ENCODE peak calls at places on chromosome 19, in six cellular contexts. B, F, E, A, M and W are unnamed samples.

GRCh38 chr19:35087393-35087792 is 28.2 kb upstream of the FXYD3 start:
- DNase-seq in B (no peak), F (no peak), E (no peak), A (no peak), M (no peak), W (no peak)

GRCh38 chr19:45601115-45601514 is 897 bp downstream of the GPR4 start:
- DNase-seq in B (no peak), F (peak), E (no peak), A (no peak), M (no peak), W (no peak)

GRCh38 chr19:37691881-37692504 is 27.6 kb downstream of the ZNF607 start:
- DNase-seq in B (peak), F (peak), E (no peak), A (peak), M (peak), W (peak)

GRCh38 chr19:10583021-10583776 is 3.9 kb downstream of the AP1M2 start:
- DNase-seq in B (no peak), F (no peak), E (peak), A (no peak), M (no peak), W (no peak)

GRCh38 chr19:18895828-18896341 is at the start of gene CERS1:
- DNase-seq in B (no peak), F (peak), E (no peak), A (no peak), M (no peak), W (no peak)

GRCh38 chr19:40756502-40757110 is 5.6 kb downstream of the SNRPA start:
- DNase-seq in B (no peak), F (no peak), E (no peak), A (no peak), M (no peak), W (no peak)

GRCh38 chr19:42330521-42330835 is 5.0 kb downstream of the MEGF8 start:
- DNase-seq in B (no peak), F (peak), E (no peak), A (no peak), M (no peak), W (no peak)

GRCh38 chr19:28508666-28509065 is 704.3 kb downstream of the UQCRFS1 start:
- DNase-seq in B (no peak), F (no peak), E (no peak), A (no peak), M (no peak), W (no peak)

GRCh38 chr19:16274466-16274865 is 50.2 kb upstream of the KLF2 start:
- DNase-seq in B (no peak), F (peak), E (no peak), A (no peak), M (no peak), W (no peak)

GRCh38 chr19:1497578-1498235 is 6.7 kb downstream of the REEP6 start:
- DNase-seq in B (no peak), F (no peak), E (no peak), A (no peak), M (no peak), W (no peak)

GRCh38 chr19:48553676-48554384 is 1.9 kb downstream of the SULT2B1 start:
- DNase-seq in B (no peak), F (peak), E (peak), A (no peak), M (no peak), W (no peak)

GRCh38 chr19:37855098-37855497 is 51.3 kb downstream of the WDR87 start:
- DNase-seq in B (peak), F (peak), E (no peak), A (no peak), M (no peak), W (peak)

GRCh38 chr19:35144600-35145436 is 1.8 kb downstream of the FXYD7 start:
- DNase-seq in B (no peak), F (no peak), E (peak), A (no peak), M (no peak), W (no peak)

GRCh38 chr19:18392417-18392816 is 5.0 kb downstream of the LRRC25 start:
- DNase-seq in B (no peak), F (no peak), E (no peak), A (peak), M (no peak), W (no peak)